ENCODE peak calls at places on chromosomes 11 and 22, in five cellular contexts. One of them, this sample, is unnamed. For H3K4me1, the result is how much of the 10 kb centered on the place peaks cover.

GRCh38 chr11:74492084-74492483 is 1.4 kb downstream of the LIPT2 start:
- DNase-seq in endodermal cell: no peak
- DNase-seq in GM23338: peak
- DNase-seq in aorta: no peak
- DNase-seq in Peyer's patch: no peak
- DNase-seq in this sample: no peak

GRCh38 chr11:77064648-77065217 is 2.0 kb upstream of the CAPN5 start:
- DNase-seq in Peyer's patch: no peak
- DNase-seq in endodermal cell: peak
- DNase-seq in GM23338: no peak
- DNase-seq in aorta: no peak
- DNase-seq in this sample: no peak

GRCh38 chr11:62880231-62880802 is 379 bp upstream of the SLC3A2 start:
- DNase-seq in Peyer's patch: no peak
- DNase-seq in endodermal cell: no peak
- DNase-seq in GM23338: no peak
- DNase-seq in aorta: peak
- DNase-seq in this sample: peak

GRCh38 chr11:34263462-34264186 is 94.2 kb downstream of the ABTB2 start:
- DNase-seq in GM23338: no peak
- DNase-seq in aorta: peak
- DNase-seq in endodermal cell: peak
- DNase-seq in Peyer's patch: peak
- DNase-seq in this sample: peak

GRCh38 chr11:70567680-70568503 is 169.6 kb downstream of the CTTN start:
- DNase-seq in Peyer's patch: peak
- DNase-seq in GM23338: peak
- DNase-seq in aorta: peak
- DNase-seq in endodermal cell: peak
- DNase-seq in this sample: no peak

GRCh38 chr11:129817282-129818051 is 1.8 kb downstream of the TMEM45B start:
- DNase-seq in endodermal cell: no peak
- DNase-seq in aorta: no peak
- DNase-seq in GM23338: no peak
- DNase-seq in Peyer's patch: no peak
- DNase-seq in this sample: no peak

GRCh38 chr11:107017433-107018227 is 646 bp downstream of the GUCY1A2 start:
- DNase-seq in aorta: peak
- DNase-seq in GM23338: peak
- DNase-seq in endodermal cell: peak
- DNase-seq in Peyer's patch: peak
- DNase-seq in this sample: no peak

GRCh38 chr11:24086921-24087320 is 409.9 kb upstream of the LUZP2 start:
- DNase-seq in GM23338: no peak
- DNase-seq in aorta: no peak
- DNase-seq in endodermal cell: no peak
- DNase-seq in Peyer's patch: no peak
- DNase-seq in this sample: no peak

GRCh38 chr11:96189351-96189750 is 153.6 kb downstream of the MAML2 start:
- DNase-seq in GM23338: no peak
- DNase-seq in endodermal cell: no peak
- DNase-seq in Peyer's patch: no peak
- DNase-seq in aorta: no peak
- DNase-seq in this sample: no peak

GRCh38 chr22:26409705-26410376 is 19.2 kb upstream of the ASPHD2 start:
- DNase-seq in aorta: no peak
- DNase-seq in GM23338: no peak
- DNase-seq in endodermal cell: no peak
- DNase-seq in Peyer's patch: no peak
- DNase-seq in this sample: no peak

GRCh38 chr11:65047581-65048422 is 6.8 kb downstream of the SAC3D1 start:
- DNase-seq in aorta: peak
- DNase-seq in Peyer's patch: peak
- DNase-seq in GM23338: peak
- DNase-seq in endodermal cell: no peak
- DNase-seq in this sample: no peak

GRCh38 chr11:75576445-75577049 is 14.5 kb downstream of the SERPINH1 start:
- DNase-seq in Peyer's patch: no peak
- DNase-seq in endodermal cell: peak
- DNase-seq in GM23338: peak
- DNase-seq in aorta: peak
- DNase-seq in this sample: no peak

GRCh38 chr11:71463331-71464211 is 10.6 kb downstream of the NADSYN1 start:
- DNase-seq in Peyer's patch: peak
- DNase-seq in endodermal cell: no peak
- DNase-seq in GM23338: no peak
- DNase-seq in aorta: no peak
- DNase-seq in this sample: no peak

GRCh38 chr11:134125507-134125906 is 56.6 kb downstream of the JAM3 start:
- DNase-seq in GM23338: no peak
- DNase-seq in Peyer's patch: no peak
- DNase-seq in aorta: no peak
- DNase-seq in endodermal cell: no peak
- DNase-seq in this sample: no peak

GRCh38 chr11:46119352-46120216 is 1.7 kb downstream of the PHF21A start:
- DNase-seq in endodermal cell: peak
- DNase-seq in Peyer's patch: peak
- DNase-seq in GM23338: peak
- DNase-seq in aorta: peak
- DNase-seq in this sample: peak

GRCh38 chr22:41813726-41814410 is 13.4 kb downstream of the CCDC134 start:
- DNase-seq in aorta: peak
- DNase-seq in Peyer's patch: no peak
- DNase-seq in endodermal cell: no peak
- DNase-seq in GM23338: no peak
- DNase-seq in this sample: no peak

GRCh38 chr11:87266751-87267150 is 229.0 kb downstream of the TMEM135 start:
- DNase-seq in GM23338: no peak
- DNase-seq in endodermal cell: no peak
- DNase-seq in Peyer's patch: no peak
- DNase-seq in aorta: no peak
- DNase-seq in this sample: peak

GRCh38 chr11:32821517-32821916 is 8.2 kb upstream of the PRRG4 start:
- DNase-seq in Peyer's patch: no peak
- DNase-seq in GM23338: no peak
- DNase-seq in endodermal cell: no peak
- DNase-seq in aorta: no peak
- DNase-seq in this sample: peak

GRCh38 chr11:120028181-120028935 is 109.6 kb downstream of the TRIM29 start:
- DNase-seq in aorta: no peak
- DNase-seq in GM23338: no peak
- DNase-seq in Peyer's patch: no peak
- DNase-seq in endodermal cell: peak
- DNase-seq in this sample: no peak

GRCh38 chr22:26617251-26618199 is at the start of gene CRYBB1:
- DNase-seq in GM23338: peak
- DNase-seq in endodermal cell: peak
- DNase-seq in Peyer's patch: no peak
- DNase-seq in aorta: peak
- DNase-seq in this sample: no peak

GRCh38 chr11:121291896-121292502 is 572 bp upstream of the SC5D start:
- DNase-seq in endodermal cell: no peak
- DNase-seq in GM23338: peak
- DNase-seq in Peyer's patch: no peak
- DNase-seq in aorta: no peak
- DNase-seq in this sample: no peak

GRCh38 chr11:121503056-121503455 is 50.3 kb upstream of the SORL1-AS1 start:
- DNase-seq in endodermal cell: no peak
- DNase-seq in GM23338: no peak
- DNase-seq in Peyer's patch: no peak
- DNase-seq in aorta: no peak
- DNase-seq in this sample: no peak

GRCh38 chr11:47955356-47955755 is 25.0 kb upstream of the PTPRJ start:
- DNase-seq in aorta: no peak
- DNase-seq in Peyer's patch: no peak
- DNase-seq in endodermal cell: no peak
- DNase-seq in GM23338: peak
- DNase-seq in this sample: no peak

GRCh38 chr22:24807284-24807950 is 1.4 kb downstream of the SGSM1 start:
- DNase-seq in endodermal cell: peak
- DNase-seq in aorta: peak
- DNase-seq in GM23338: peak
- DNase-seq in Peyer's patch: no peak
- DNase-seq in this sample: no peak

GRCh38 chr22:24806663-24807001 is 621 bp downstream of the SGSM1 start:
- DNase-seq in aorta: no peak
- DNase-seq in endodermal cell: no peak
- DNase-seq in GM23338: peak
- DNase-seq in Peyer's patch: no peak
- DNase-seq in this sample: no peak

GRCh38 chr22:24809331-24809730 is 3.3 kb downstream of the SGSM1 start:
- DNase-seq in endodermal cell: no peak
- DNase-seq in Peyer's patch: no peak
- DNase-seq in GM23338: no peak
- DNase-seq in aorta: peak
- DNase-seq in this sample: no peak

GRCh38 chr22:24803064-24803542 is 2.9 kb upstream of the SGSM1 start:
- DNase-seq in aorta: peak
- DNase-seq in GM23338: peak
- DNase-seq in endodermal cell: peak
- DNase-seq in Peyer's patch: peak
- DNase-seq in this sample: no peak

DNA sequence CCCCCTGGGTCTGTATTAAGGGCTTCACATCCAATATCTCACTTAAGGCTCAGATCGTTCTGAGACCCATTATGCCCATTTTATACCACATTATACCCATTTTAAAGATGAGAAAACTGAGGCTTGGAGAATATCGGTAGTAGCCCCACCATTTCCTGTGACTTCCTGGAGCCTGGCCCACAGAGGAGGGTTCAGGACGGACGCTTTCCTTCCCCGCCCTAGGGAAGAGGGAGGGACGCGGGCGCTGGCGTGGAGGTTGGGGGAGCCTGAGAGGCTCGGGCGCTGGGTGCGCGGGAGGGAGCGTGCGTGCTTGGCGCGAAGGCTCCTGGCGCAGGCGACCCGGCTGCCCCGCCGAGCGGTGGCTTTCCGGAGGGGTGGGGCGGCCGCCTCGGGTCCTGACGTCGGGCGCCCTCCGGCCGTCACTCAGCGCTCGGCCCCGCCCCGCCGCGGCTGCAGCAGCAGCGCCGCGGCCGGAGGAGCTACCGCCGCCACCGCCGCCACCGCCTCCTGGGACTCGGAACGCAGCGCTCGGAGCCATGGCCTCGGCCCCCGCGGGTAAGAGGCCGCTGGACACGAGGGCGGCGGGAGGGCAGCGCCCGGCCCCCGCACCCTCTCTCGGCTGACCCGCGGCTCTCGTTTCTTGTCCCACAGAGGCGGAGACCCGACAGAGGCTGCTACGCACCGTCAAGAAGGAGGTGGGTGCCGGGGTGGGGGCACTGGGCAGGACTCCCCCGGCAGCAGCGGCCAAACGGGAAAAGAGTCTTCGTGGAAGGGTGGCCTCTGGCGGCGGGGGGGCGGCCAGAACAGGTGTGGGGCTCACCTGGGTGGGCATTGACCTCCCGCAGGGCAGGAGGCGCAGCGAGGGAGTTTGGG is at the start of gene SGSM1:
- DNase-seq in Peyer's patch: peak
- DNase-seq in aorta: peak
- DNase-seq in GM23338: peak
- DNase-seq in endodermal cell: peak
- DNase-seq in this sample: peak
- H3K4me1 ChIP-seq in Peyer's patch: under half
- H3K4me1 ChIP-seq in aorta: under half
- H3K4me1 ChIP-seq in GM23338: under half
- H3K4me1 ChIP-seq in endodermal cell: under half
- H3K4me1 ChIP-seq in this sample: under half

DNA sequence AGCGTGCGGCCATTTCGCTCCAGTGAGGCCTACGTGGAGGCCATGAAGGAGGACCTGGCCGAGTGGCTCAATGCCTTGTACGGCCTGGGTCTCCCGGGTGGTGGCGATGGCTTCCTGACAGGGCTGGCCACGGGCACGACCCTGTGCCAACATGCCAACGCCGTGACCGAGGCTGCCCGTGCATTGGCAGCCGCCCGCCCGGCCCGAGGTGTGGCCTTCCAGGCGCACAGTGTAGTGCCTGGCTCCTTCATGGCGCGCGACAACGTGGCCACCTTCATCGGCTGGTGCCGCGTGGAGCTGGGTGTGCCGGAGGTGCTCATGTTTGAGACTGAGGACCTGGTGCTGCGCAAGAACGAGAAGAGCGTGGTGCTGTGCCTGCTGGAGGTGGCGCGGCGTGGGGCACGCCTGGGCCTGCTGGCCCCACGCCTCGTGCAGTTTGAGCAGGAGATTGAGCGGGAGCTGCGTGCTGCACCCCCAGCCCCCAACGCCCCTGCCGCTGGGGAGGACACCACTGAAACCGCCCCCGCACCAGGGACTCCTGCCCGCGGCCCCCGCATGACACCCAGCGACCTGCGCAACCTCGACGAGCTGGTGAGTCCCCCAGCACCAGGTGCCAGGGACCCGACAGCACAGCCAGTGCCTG is 1.8 kb downstream of the GAS2L1 start:
- DNase-seq in GM23338: no peak
- DNase-seq in Peyer's patch: no peak
- DNase-seq in endodermal cell: no peak
- DNase-seq in aorta: peak
- DNase-seq in this sample: peak
- H3K4me3 ChIP-seq in GM23338: no peak
- H3K4me3 ChIP-seq in Peyer's patch: peak
- H3K4me3 ChIP-seq in endodermal cell: no peak
- H3K4me3 ChIP-seq in aorta: no peak
- H3K4me3 ChIP-seq in this sample: peak

DNA sequence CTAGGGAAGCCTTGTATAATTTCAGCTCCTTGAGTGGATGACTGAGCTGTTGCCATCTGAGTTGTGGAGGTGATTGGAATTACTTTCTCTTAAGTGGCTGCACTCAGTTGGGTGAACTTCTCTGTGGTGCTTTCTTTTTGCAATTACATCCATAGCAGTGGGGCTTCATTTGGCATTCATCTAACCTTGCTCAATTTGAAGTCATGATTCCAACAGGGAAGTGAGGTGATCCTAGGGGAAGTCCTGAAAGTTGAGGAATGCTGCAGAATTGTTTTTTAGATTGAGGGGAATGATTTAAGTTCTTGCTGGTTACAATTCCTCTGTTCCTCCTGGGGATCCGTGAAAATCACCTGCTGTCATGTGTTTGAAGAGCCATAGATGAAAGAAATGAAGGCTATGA is 39.6 kb downstream of the ARHGAP42 start:
- DNase-seq in Peyer's patch: no peak
- DNase-seq in GM23338: peak
- DNase-seq in endodermal cell: peak
- DNase-seq in aorta: no peak
- DNase-seq in this sample: no peak
- H3K4me1 ChIP-seq in Peyer's patch: under half
- H3K4me1 ChIP-seq in GM23338: under half
- H3K4me1 ChIP-seq in endodermal cell: under half
- H3K4me1 ChIP-seq in aorta: under half
- H3K4me1 ChIP-seq in this sample: under half

DNA sequence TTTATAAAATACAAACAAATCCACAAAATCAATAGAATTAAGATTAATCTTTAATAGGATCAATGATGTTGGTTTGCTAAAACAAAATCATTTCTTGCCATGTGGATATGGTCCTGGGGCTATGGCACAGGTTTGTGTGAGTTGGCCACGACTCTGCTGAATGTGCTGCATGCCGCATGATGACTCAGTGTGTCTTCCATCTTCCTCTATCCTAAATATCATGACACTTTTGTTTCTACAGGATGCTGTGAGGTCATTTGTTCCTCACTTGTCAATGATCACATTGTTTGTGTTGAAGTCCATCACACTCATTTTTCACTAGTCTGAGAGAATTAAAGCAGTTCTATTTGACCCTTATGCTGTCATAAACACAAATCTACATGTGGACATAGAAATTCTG is 167.2 kb upstream of the ZBED5 start:
- DNase-seq in endodermal cell: no peak
- DNase-seq in GM23338: no peak
- DNase-seq in aorta: no peak
- DNase-seq in Peyer's patch: no peak
- DNase-seq in this sample: peak
- H3K4me3 ChIP-seq in endodermal cell: no peak
- H3K4me3 ChIP-seq in GM23338: no peak
- H3K4me3 ChIP-seq in aorta: no peak
- H3K4me3 ChIP-seq in Peyer's patch: no peak
- H3K4me3 ChIP-seq in this sample: no peak

This sample was measured in mammary epithelial cell.